ENCODE peak calls at places on chromosomes 11 and 22, in five cellular contexts. One of them, this sample, is unnamed.

GRCh38 chr11:12165237-12165875 is 55.0 kb downstream of the MICAL2 start:
- DNase-seq in mesenchymal stem cell: no peak
- DNase-seq in H9: no peak
- DNase-seq in H1: no peak
- DNase-seq in IMR-90: no peak
- DNase-seq in this sample: no peak

GRCh38 chr11:120324932-120325810 is at the start of gene TLCD5:
- DNase-seq in mesenchymal stem cell: peak
- DNase-seq in H9: peak
- DNase-seq in H1: peak
- DNase-seq in IMR-90: peak
- DNase-seq in this sample: peak

GRCh38 chr11:47669856-47670255 is 27.5 kb upstream of the MTCH2 start:
- DNase-seq in mesenchymal stem cell: no peak
- DNase-seq in H9: no peak
- DNase-seq in H1: no peak
- DNase-seq in IMR-90: no peak
- DNase-seq in this sample: no peak

GRCh38 chr11:7582338-7582985 is 68.7 kb downstream of the PPFIBP2 start:
- DNase-seq in mesenchymal stem cell: peak
- DNase-seq in H9: no peak
- DNase-seq in H1: no peak
- DNase-seq in IMR-90: no peak
- DNase-seq in this sample: no peak

GRCh38 chr11:70861534-70861933 is 390.8 kb downstream of the SHANK2 start:
- DNase-seq in mesenchymal stem cell: no peak
- DNase-seq in H9: no peak
- DNase-seq in H1: no peak
- DNase-seq in IMR-90: no peak
- DNase-seq in this sample: peak

GRCh38 chr11:86174101-86175046 is 70.2 kb upstream of the EED start:
- DNase-seq in mesenchymal stem cell: peak
- DNase-seq in H9: no peak
- DNase-seq in H1: no peak
- DNase-seq in IMR-90: peak
- DNase-seq in this sample: no peak

GRCh38 chr11:100890779-100891178 is 203.7 kb downstream of the ARHGAP42 start:
- DNase-seq in mesenchymal stem cell: peak
- DNase-seq in H9: no peak
- DNase-seq in H1: no peak
- DNase-seq in IMR-90: peak
- DNase-seq in this sample: no peak

GRCh38 chr11:821513-822371 is 3.0 kb downstream of the PNPLA2 start:
- DNase-seq in mesenchymal stem cell: no peak
- DNase-seq in H9: no peak
- DNase-seq in H1: no peak
- DNase-seq in IMR-90: no peak
- DNase-seq in this sample: no peak

GRCh38 chr11:85810871-85811611 is at the start of gene SYTL2:
- DNase-seq in mesenchymal stem cell: peak
- DNase-seq in H9: peak
- DNase-seq in H1: peak
- DNase-seq in IMR-90: peak
- DNase-seq in this sample: peak

GRCh38 chr22:24937114-24937513 is 9.4 kb downstream of the LHFPL7 start:
- DNase-seq in mesenchymal stem cell: peak
- DNase-seq in H9: peak
- DNase-seq in H1: no peak
- DNase-seq in IMR-90: no peak
- DNase-seq in this sample: no peak

DNA sequence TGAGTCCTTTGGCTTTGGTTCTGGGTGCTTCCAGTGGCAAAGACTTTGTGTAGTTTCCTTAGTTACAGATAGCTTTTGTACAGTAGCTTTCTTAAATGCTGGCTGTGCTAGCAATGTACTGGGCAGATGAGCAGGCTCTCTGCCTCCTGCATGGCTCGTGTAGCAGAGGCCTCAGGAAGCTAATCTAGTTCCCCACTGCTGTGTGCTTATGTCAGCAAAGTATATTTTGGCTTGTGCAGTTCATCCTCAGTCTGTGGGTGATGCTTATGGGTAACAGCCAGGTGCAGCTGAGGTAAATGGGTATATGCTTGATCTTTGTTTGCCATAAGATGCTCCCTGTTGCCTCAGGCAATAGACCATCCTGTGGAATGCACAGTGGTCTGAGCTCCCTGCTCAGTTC is 69.0 kb upstream of the FAM181B start:
- DNase-seq in mesenchymal stem cell: no peak
- DNase-seq in H9: no peak
- DNase-seq in H1: no peak
- DNase-seq in IMR-90: no peak
- DNase-seq in this sample: no peak
- H2AFZ ChIP-seq in mesenchymal stem cell: no peak
- H2AFZ ChIP-seq in H9: no peak
- H2AFZ ChIP-seq in H1: no peak
- H2AFZ ChIP-seq in IMR-90: no peak
- H2AFZ ChIP-seq in this sample: no peak

GRCh38 chr11:103893366-103893765 is 143.1 kb upstream of the DDI1 start:
- DNase-seq in mesenchymal stem cell: no peak
- DNase-seq in H9: no peak
- DNase-seq in H1: no peak
- DNase-seq in IMR-90: peak
- DNase-seq in this sample: no peak
- H2BK15ac ChIP-seq in mesenchymal stem cell: no peak
- H2BK15ac ChIP-seq in H9: no peak
- H2BK15ac ChIP-seq in H1: no peak
- H2BK15ac ChIP-seq in IMR-90: peak
- H2BK15ac ChIP-seq in this sample: no peak

DNA sequence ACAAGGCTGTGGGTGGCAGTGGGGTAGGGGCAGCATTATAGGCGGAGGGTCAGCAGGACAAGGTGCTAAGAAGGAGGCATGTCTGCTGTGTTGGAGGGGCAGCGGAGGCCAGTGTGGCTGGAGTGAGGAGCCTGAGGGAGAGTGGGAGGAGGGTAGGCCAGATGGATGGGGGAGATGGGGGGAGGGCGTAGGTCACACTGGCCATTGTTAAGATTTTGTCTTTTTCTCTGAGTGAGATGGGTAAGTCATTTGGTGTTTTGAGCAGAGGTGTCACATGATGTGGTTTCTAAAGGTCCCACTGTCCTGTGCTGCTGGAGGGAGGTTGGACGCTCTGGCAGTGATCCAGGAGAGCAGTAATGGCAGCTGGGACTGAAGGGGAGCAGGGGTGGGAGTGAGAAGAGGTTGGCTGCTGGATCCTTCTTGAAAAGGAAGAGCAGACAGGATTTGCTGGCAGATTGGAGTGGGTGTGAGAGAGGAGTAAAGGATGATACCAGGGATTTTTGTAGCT is 9.8 kb downstream of the PPP6R3 start:
- DNase-seq in mesenchymal stem cell: no peak
- DNase-seq in H9: no peak
- DNase-seq in H1: no peak
- DNase-seq in IMR-90: no peak
- DNase-seq in this sample: no peak
- H3K4me2 ChIP-seq in mesenchymal stem cell: no peak
- H3K4me2 ChIP-seq in H9: no peak
- H3K4me2 ChIP-seq in H1: peak
- H3K4me2 ChIP-seq in IMR-90: no peak
- H3K4me2 ChIP-seq in this sample: no peak

GRCh38 chr11:134592391-134592990 is 180.4 kb upstream of the B3GAT1 start:
- DNase-seq in mesenchymal stem cell: no peak
- DNase-seq in H9: peak
- DNase-seq in H1: peak
- DNase-seq in IMR-90: no peak
- DNase-seq in this sample: peak
- H2AFZ ChIP-seq in mesenchymal stem cell: no peak
- H2AFZ ChIP-seq in H9: peak
- H2AFZ ChIP-seq in H1: peak
- H2AFZ ChIP-seq in IMR-90: no peak
- H2AFZ ChIP-seq in this sample: no peak

DNA sequence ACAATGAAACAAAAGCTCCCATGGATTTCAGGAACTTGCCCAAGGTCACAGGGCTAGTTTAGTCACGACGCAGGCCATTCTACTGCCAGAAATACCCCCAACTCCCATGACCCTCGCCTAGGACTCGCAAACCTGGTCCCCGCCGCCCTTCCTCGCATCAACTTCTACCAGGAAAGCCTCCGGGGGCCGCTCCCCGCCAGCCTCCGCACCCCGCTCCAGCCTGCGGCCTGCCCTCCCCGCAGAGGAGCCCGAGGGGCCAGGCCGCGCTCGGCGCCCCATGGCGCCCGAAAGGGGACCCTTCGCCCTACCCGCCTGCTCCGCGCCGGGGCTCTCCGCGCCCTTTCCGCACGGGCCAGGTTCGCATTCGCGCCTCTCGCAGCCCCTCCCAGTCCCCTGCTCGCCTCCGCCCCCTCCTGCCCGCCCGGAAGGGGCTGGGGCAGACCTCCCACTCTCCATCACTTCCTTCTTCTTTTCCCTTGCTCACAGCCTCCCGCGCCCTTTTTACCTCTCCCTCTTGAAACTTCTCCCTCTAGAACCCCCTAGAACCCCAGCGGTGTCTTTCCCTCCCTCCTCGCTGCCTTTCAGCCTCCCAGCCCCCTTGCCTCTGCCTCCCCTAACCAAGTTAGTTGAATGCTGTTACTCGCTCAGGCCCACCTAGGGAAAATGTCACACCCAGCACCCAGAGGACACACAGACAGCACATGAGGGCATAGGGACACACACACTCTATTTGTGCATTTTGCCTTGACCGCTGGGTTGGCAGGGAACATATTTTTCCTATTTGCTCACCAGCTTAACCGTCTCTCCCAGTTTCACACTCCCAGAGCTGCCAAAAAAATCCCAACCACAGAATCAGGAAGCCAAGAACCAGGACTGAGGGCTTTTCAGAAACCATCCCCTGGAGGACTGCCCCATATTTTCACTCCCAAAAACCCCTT is at the start of gene SLC43A3:
- DNase-seq in mesenchymal stem cell: peak
- DNase-seq in H9: peak
- DNase-seq in H1: peak
- DNase-seq in IMR-90: peak
- DNase-seq in this sample: peak
- H2BK15ac ChIP-seq in mesenchymal stem cell: peak
- H2BK15ac ChIP-seq in H9: no peak
- H2BK15ac ChIP-seq in H1: peak
- H2BK15ac ChIP-seq in IMR-90: peak
- H2BK15ac ChIP-seq in this sample: no peak

GRCh38 chr11:31509412-31510345 is at the start of the genes ELP4 and IMMP1L:
- DNase-seq in mesenchymal stem cell: peak
- DNase-seq in H9: peak
- DNase-seq in H1: peak
- DNase-seq in IMR-90: peak
- DNase-seq in this sample: peak

GRCh38 chr11:31509017-31509411 is 408 bp downstream of the IMMP1L start:
- DNase-seq in mesenchymal stem cell: no peak
- DNase-seq in H9: no peak
- DNase-seq in H1: no peak
- DNase-seq in IMR-90: no peak
- DNase-seq in this sample: peak

GRCh38 chr11:31512117-31512516 is 2.5 kb downstream of the ELP4 start:
- DNase-seq in mesenchymal stem cell: no peak
- DNase-seq in H9: no peak
- DNase-seq in H1: no peak
- DNase-seq in IMR-90: no peak
- DNase-seq in this sample: no peak
- H3K4me2 ChIP-seq in mesenchymal stem cell: no peak
- H3K4me2 ChIP-seq in H9: no peak
- H3K4me2 ChIP-seq in H1: no peak
- H3K4me2 ChIP-seq in IMR-90: no peak
- H3K4me2 ChIP-seq in this sample: no peak

GRCh38 chr22:17782158-17782557 is 7.9 kb upstream of the BID start:
- DNase-seq in mesenchymal stem cell: no peak
- DNase-seq in H9: no peak
- DNase-seq in H1: no peak
- DNase-seq in IMR-90: no peak
- DNase-seq in this sample: no peak
- H2AFZ ChIP-seq in mesenchymal stem cell: no peak
- H2AFZ ChIP-seq in H9: no peak
- H2AFZ ChIP-seq in H1: no peak
- H2AFZ ChIP-seq in IMR-90: peak
- H2AFZ ChIP-seq in this sample: no peak

GRCh38 chr11:132022718-132023117 is 652.3 kb downstream of the NTM start:
- DNase-seq in mesenchymal stem cell: no peak
- DNase-seq in H9: no peak
- DNase-seq in H1: no peak
- DNase-seq in IMR-90: peak
- DNase-seq in this sample: no peak

GRCh38 chr11:132030896-132031295 is 660.5 kb downstream of the NTM start:
- DNase-seq in mesenchymal stem cell: no peak
- DNase-seq in H9: no peak
- DNase-seq in H1: no peak
- DNase-seq in IMR-90: peak
- DNase-seq in this sample: no peak

GRCh38 chr11:132024587-132025295 is 654.3 kb downstream of the NTM start:
- DNase-seq in mesenchymal stem cell: peak
- DNase-seq in H9: no peak
- DNase-seq in H1: no peak
- DNase-seq in IMR-90: peak
- DNase-seq in this sample: no peak

GRCh38 chr11:132028380-132029240 is 658.2 kb downstream of the NTM start:
- DNase-seq in mesenchymal stem cell: peak
- DNase-seq in H9: peak
- DNase-seq in H1: no peak
- DNase-seq in IMR-90: peak
- DNase-seq in this sample: peak

GRCh38 chr11:132026746-132027145 is 656.3 kb downstream of the NTM start:
- DNase-seq in mesenchymal stem cell: no peak
- DNase-seq in H9: no peak
- DNase-seq in H1: no peak
- DNase-seq in IMR-90: no peak
- DNase-seq in this sample: no peak
- H2BK15ac ChIP-seq in mesenchymal stem cell: no peak
- H2BK15ac ChIP-seq in H9: no peak
- H2BK15ac ChIP-seq in H1: no peak
- H2BK15ac ChIP-seq in IMR-90: no peak
- H2BK15ac ChIP-seq in this sample: no peak

This sample was measured in neuronal stem cell.